ENCODE peak calls at places on chromosomes 12 and 14, in nine cellular contexts. M is mesothelial cell of epicardium, N is fibroblast of lung, T is fibroblast of villous mesenchyme, C is astrocyte of the spinal cord, W is adrenal gland, S is AG04449, L is WERI-Rb-1, U is K562. I is an unnamed sample.
A peak's percentile ranks its signal among the peaks of the same experiment; 100 is the strongest.

GRCh38 chr14:102279688-102280348 is 25.1 kb downstream of the MOK start:
- DNase-seq in M (no peak), N (peak; percentile 73), T (peak; percentile 73), C (peak; percentile 97), W (peak; percentile 38), S (peak; percentile 100), L (no peak), U (no peak), I (no peak)

GRCh38 chr14:21614245-21614644 is 20.5 kb downstream of the OR10G2 start:
- DNase-seq in M (no peak), N (no peak), T (no peak), C (no peak), W (no peak), S (no peak), L (no peak), U (no peak), I (no peak)

GRCh38 chr14:72000907-72001306 is 68.7 kb downstream of the RGS6 start:
- DNase-seq in M (no peak), N (no peak), T (no peak), C (no peak), W (no peak), S (no peak), L (no peak), U (no peak), I (no peak)

GRCh38 chr14:37583358-37584210 is 11.5 kb downstream of the FOXA1 start:
- DNase-seq in M (peak; percentile 54), N (no peak), T (no peak), C (no peak), W (no peak), S (no peak), L (no peak), U (no peak), I (no peak)

GRCh38 chr12:92002673-92003382 is 142.8 kb downstream of the BTG1 start:
- DNase-seq in M (no peak), N (no peak), T (peak; percentile 69), C (no peak), W (peak; percentile 14), S (no peak), L (no peak), U (peak; percentile 71), I (no peak)

GRCh38 chr12:122738561-122738960 is 7.9 kb upstream of the HCAR1 start:
- DNase-seq in M (no peak), N (no peak), T (peak; percentile 16), C (peak; percentile 33), W (no peak), S (no peak), L (no peak), U (no peak), I (no peak)

GRCh38 chr12:91274886-91275285 is 92.3 kb upstream of the DCN start:
- DNase-seq in M (no peak), N (peak; percentile 90), T (peak; percentile 92), C (peak; percentile 78), W (peak; percentile 8), S (peak; percentile 37), L (peak; percentile 17), U (no peak), I (no peak)

GRCh38 chr14:101960225-101960624 is 4.1 kb upstream of the DYNC1H1 start:
- DNase-seq in M (no peak), N (no peak), T (no peak), C (no peak), W (no peak), S (no peak), L (no peak), U (peak; percentile 42), I (no peak)

GRCh38 chr14:22900088-22900799 is 17.2 kb downstream of the REM2 start:
- DNase-seq in M (no peak), N (peak; percentile 81), T (peak; percentile 79), C (peak; percentile 87), W (peak; percentile 32), S (no peak), L (peak; percentile 63), U (peak; percentile 85), I (no peak)

GRCh38 chr14:101977311-101978071 is 13.1 kb downstream of the DYNC1H1 start:
- DNase-seq in M (no peak), N (peak; percentile 78), T (peak; percentile 50), C (peak; percentile 23), W (no peak), S (no peak), L (no peak), U (no peak), I (no peak)

GRCh38 chr12:65022441-65022840 is 98.7 kb downstream of the WIF1 start:
- DNase-seq in M (no peak), N (no peak), T (no peak), C (no peak), W (no peak), S (no peak), L (no peak), U (no peak), I (no peak)

GRCh38 chr14:65069874-65070709 is 32.2 kb downstream of the MAX start:
- DNase-seq in M (no peak), N (no peak), T (no peak), C (no peak), W (peak; percentile 63), S (no peak), L (no peak), U (no peak), I (no peak)

GRCh38 chr14:104864267-104865068 is 600 bp upstream of the CEP170B start:
- DNase-seq in M (peak; percentile 69), N (no peak), T (no peak), C (no peak), W (peak; percentile 39), S (no peak), L (no peak), U (no peak), I (no peak)
- TF ChIP-seq CTCF in M (no peak), N (no peak), T (no peak), C (no peak), W (no peak), S (no peak), L (no peak), U (no peak), I (no peak)

GRCh38 chr14:28773917-28774691 is 7.5 kb downstream of the FOXG1 start:
- DNase-seq in M (no peak), N (peak; percentile 55), T (peak; percentile 49), C (peak; percentile 71), W (no peak), S (no peak), L (peak; percentile 89), U (peak; percentile 36), I (no peak)
- TF ChIP-seq CTCF in M (no peak), N (peak; percentile 51), T (peak; percentile 62), C (peak; percentile 68), W (no peak), S (peak; percentile 46), L (peak; percentile 97), U (peak; percentile 53), I (no peak)

DNA sequence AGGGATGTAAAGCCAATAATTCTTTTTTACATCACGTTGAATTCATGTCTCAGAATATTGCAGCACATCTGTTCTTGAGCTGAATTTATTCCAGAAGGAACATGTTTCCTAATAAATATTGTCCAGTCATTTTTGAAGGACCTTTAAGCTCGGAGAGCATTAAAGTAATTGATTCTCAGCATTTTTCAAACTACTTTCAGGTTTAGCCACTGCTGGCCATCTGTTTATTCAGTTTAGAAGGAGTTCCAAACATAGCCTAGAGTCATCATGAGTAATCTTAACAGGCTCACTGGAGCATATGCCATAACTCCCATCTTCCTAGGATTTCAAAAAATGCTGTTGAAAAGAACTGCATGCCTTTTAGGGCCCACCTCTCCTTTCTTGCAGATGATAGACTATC is 50.4 kb upstream of the USP44 start:
- DNase-seq in M (no peak), N (peak; percentile 73), T (peak; percentile 41), C (peak; percentile 64), W (no peak), S (no peak), L (no peak), U (no peak), I (no peak)
- TF ChIP-seq CTCF in M (no peak), N (no peak), T (no peak), C (no peak), W (no peak), S (no peak), L (no peak), U (no peak), I (no peak)

GRCh38 chr14:93736378-93737014 is 51.8 kb downstream of the PRIMA1 start:
- DNase-seq in M (no peak), N (no peak), T (no peak), C (no peak), W (no peak), S (no peak), L (peak; percentile 26), U (no peak), I (no peak)
- TF ChIP-seq CTCF in M (no peak), N (no peak), T (no peak), C (no peak), W (no peak), S (peak; percentile 21), L (peak; percentile 62), U (no peak), I (no peak)

DNA sequence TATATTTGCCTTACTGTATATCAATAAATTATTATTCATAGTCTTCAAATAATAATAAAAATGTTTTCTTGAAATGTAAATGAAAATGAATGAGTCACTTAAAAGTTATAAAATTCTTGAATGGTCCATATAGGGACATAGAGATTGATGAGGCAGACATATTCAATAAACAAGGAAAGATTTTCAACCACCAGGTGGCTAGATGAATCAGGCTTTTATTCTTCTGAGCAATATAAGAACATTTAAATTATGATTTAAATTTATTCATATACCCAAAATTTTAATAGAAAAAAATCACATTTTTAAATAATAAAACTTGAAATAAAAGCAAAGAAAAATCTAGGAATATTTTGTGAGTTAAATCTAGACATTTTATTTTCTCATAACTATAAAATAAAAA is 249.6 kb downstream of the ACSS3 start:
- DNase-seq in M (no peak), N (no peak), T (no peak), C (no peak), W (no peak), S (no peak), L (no peak), U (no peak), I (no peak)
- TF ChIP-seq CTCF in M (peak; percentile 25), N (no peak), T (no peak), C (no peak), W (no peak), S (no peak), L (no peak), U (no peak), I (no peak)

I was measured in CD14-positive monocyte.